ENCODE peak calls at places on chromosomes 12 and 14, in eight cellular contexts. F, M, Q, B, V, H, P and X are unnamed samples.

GRCh38 chr12:78036889-78037288 is 206.2 kb downstream of the NAV3 start:
- ATAC-seq in M (no peak), F (no peak), B (no peak), P (no peak), Q (no peak), H (no peak), V (no peak), X (peak)

GRCh38 chr12:10182662-10183061 is 3.8 kb downstream of the TMEM52B start:
- ATAC-seq in M (no peak), V (peak), B (peak), P (no peak), Q (no peak), H (peak), F (no peak), X (no peak)

GRCh38 chr14:76760331-76761197 is 704 bp upstream of the VASH1 start:
- ATAC-seq in M (no peak), H (no peak), F (peak), B (no peak), V (no peak), P (no peak), Q (no peak), X (no peak)

GRCh38 chr12:111126331-111126730 is 206.0 kb upstream of the MYL2 start:
- ATAC-seq in Q (no peak), F (peak), V (no peak), H (no peak), M (no peak), P (peak), B (peak), X (no peak)

GRCh38 chr12:92158711-92159534 is 13.3 kb upstream of the BTG1 start:
- ATAC-seq in V (peak), F (no peak), H (peak), P (no peak), B (peak), M (no peak), Q (peak), X (peak)

GRCh38 chr12:19278407-19278806 is 148.9 kb downstream of the PLEKHA5 start:
- ATAC-seq in B (no peak), F (peak), M (no peak), Q (no peak), P (no peak), V (no peak), H (no peak), X (no peak)

GRCh38 chr12:119020377-119021360 is 39.3 kb downstream of the SRRM4 start:
- ATAC-seq in F (peak), V (no peak), H (no peak), Q (no peak), P (peak), B (peak), M (peak), X (no peak)

GRCh38 chr14:91395998-91396660 is 21.5 kb downstream of the CCDC88C start:
- ATAC-seq in P (no peak), B (no peak), M (no peak), Q (no peak), F (no peak), V (no peak), H (no peak), X (no peak)

GRCh38 chr12:102903318-102904007 is 13.6 kb downstream of the PAH start:
- ATAC-seq in M (no peak), B (no peak), Q (no peak), P (no peak), V (no peak), H (no peak), F (no peak), X (peak)

GRCh38 chr14:63283501-63284248 is 35.1 kb downstream of the GPHB5 start:
- ATAC-seq in P (no peak), F (peak), Q (no peak), B (no peak), H (no peak), M (no peak), V (peak), X (no peak)

GRCh38 chr12:115709410-115710065 is 568.0 kb downstream of the MED13L start:
- ATAC-seq in M (no peak), F (peak), B (peak), P (peak), Q (no peak), V (no peak), H (no peak), X (no peak)

GRCh38 chr12:132277961-132278360 is 51.4 kb downstream of the GALNT9 start:
- ATAC-seq in P (no peak), V (no peak), B (no peak), F (no peak), Q (no peak), M (no peak), H (no peak), X (no peak)

GRCh38 chr12:21771311-21771710 is 3.2 kb downstream of the KCNJ8 start:
- ATAC-seq in P (no peak), V (no peak), Q (no peak), F (no peak), M (no peak), H (no peak), B (no peak), X (no peak)

GRCh38 chr14:71551291-71551955 is 380.8 kb upstream of the RGS6 start:
- ATAC-seq in M (no peak), P (no peak), Q (no peak), V (no peak), H (no peak), F (no peak), B (no peak), X (no peak)

GRCh38 chr14:89922549-89922907 is 32.0 kb downstream of the EFCAB11 start:
- ATAC-seq in P (no peak), H (peak), V (no peak), M (no peak), F (no peak), B (no peak), Q (no peak), X (no peak)

GRCh38 chr12:15603461-15604085 is 185.6 kb downstream of the EPS8 start:
- ATAC-seq in P (no peak), Q (no peak), M (no peak), V (no peak), B (no peak), H (no peak), F (no peak), X (no peak)

GRCh38 chr12:92278378-92278828 is 132.8 kb upstream of the BTG1 start:
- ATAC-seq in P (peak), F (peak), Q (no peak), B (no peak), V (no peak), H (no peak), M (no peak), X (no peak)

GRCh38 chr14:20583908-20584307 is 3.9 kb downstream of the RNASE11 start:
- ATAC-seq in V (no peak), P (no peak), M (no peak), H (no peak), Q (no peak), B (no peak), F (no peak), X (no peak)

GRCh38 chr12:69490920-69491643 is 20.9 kb downstream of the FRS2 start:
- ATAC-seq in V (no peak), Q (no peak), B (no peak), F (no peak), P (no peak), M (no peak), H (no peak), X (no peak)

GRCh38 chr14:22007278-22008097 is 333.9 kb upstream of the OR4E1 start:
- ATAC-seq in Q (peak), H (peak), F (no peak), M (no peak), V (peak), P (no peak), B (no peak), X (no peak)

GRCh38 chr12:31591308-31591901 is 469 bp upstream of the DENND5B start:
- ATAC-seq in Q (no peak), M (no peak), H (no peak), P (peak), V (no peak), F (peak), B (no peak), X (peak)

GRCh38 chr12:24069532-24070395 is 120.3 kb upstream of the SOX5 start:
- ATAC-seq in P (no peak), V (no peak), F (peak), M (peak), H (no peak), Q (no peak), B (no peak), X (no peak)

GRCh38 chr14:100058777-100059432 is 6.3 kb upstream of the EVL start:
- ATAC-seq in F (no peak), H (no peak), M (no peak), P (no peak), B (no peak), Q (peak), V (peak), X (peak)

GRCh38 chr14:24171422-24172260 is at the start of gene REC8:
- ATAC-seq in P (peak), F (peak), B (peak), V (peak), Q (peak), H (peak), M (peak), X (peak)

GRCh38 chr12:91991397-91992187 is 154.1 kb downstream of the BTG1 start:
- ATAC-seq in M (no peak), Q (peak), F (no peak), H (no peak), P (no peak), B (no peak), V (peak), X (no peak)

GRCh38 chr14:96181188-96181762 is 23.4 kb upstream of the BDKRB2 start:
- ATAC-seq in F (no peak), B (no peak), H (no peak), P (no peak), Q (no peak), V (no peak), M (no peak), X (no peak)

GRCh38 chr12:13189254-13189653 is 7.3 kb upstream of the EMP1 start:
- ATAC-seq in B (no peak), P (peak), Q (no peak), M (no peak), F (no peak), V (no peak), H (no peak), X (peak)

GRCh38 chr14:105616802-105617192 is 90.4 kb downstream of the TMEM121 start:
- ATAC-seq in F (peak), V (no peak), P (peak), Q (no peak), H (no peak), B (no peak), M (no peak), X (peak)

GRCh38 chr14:32166029-32166428 is 35.8 kb upstream of the RNU6-7 start:
- ATAC-seq in Q (no peak), M (no peak), P (no peak), F (no peak), B (no peak), H (no peak), V (no peak), X (peak)